ENCODE peak calls at places on chromosomes 7 and 10, in seven cellular contexts. U is HFF-Myc, E is IMR-90, J is tibial nerve, K is A549, B is WERI-Rb-1, G is choroid plexus epithelial cell. S is an unnamed sample.

GRCh38 chr7:30309842-30310435 is 25.5 kb downstream of the ZNRF2 start:
- DNase-seq in U (no peak), E (no peak), J (no peak), K (no peak), B (no peak), G (no peak), S (no peak)

GRCh38 chr7:23335141-23335540 is 36.0 kb downstream of the MALSU1 start:
- DNase-seq in U (no peak), E (no peak), J (no peak), K (no peak), B (no peak), G (no peak), S (no peak)

GRCh38 chr10:52400564-52400963 is 86.5 kb downstream of the DKK1 start:
- DNase-seq in U (no peak), E (peak; percentile 50), J (no peak), K (no peak), B (no peak), G (peak; percentile 76), S (no peak)

GRCh38 chr10:29524294-29524693 is 110.5 kb downstream of the SVIL start:
- DNase-seq in U (no peak), E (no peak), J (no peak), K (no peak), B (no peak), G (no peak), S (no peak)

GRCh38 chr7:43619213-43620012 is 36.5 kb downstream of the STK17A start:
- DNase-seq in U (no peak), E (peak; percentile 31), J (no peak), K (no peak), B (no peak), G (no peak), S (no peak)

GRCh38 chr7:16034353-16034752 is 347.9 kb upstream of the MEOX2 start:
- DNase-seq in U (peak; percentile 40), E (peak; percentile 74), J (no peak), K (no peak), B (no peak), G (no peak), S (no peak)

GRCh38 chr10:124996854-124997215 is 54.9 kb downstream of the ZRANB1 start:
- DNase-seq in U (no peak), E (no peak), J (no peak), K (no peak), B (no peak), G (no peak), S (no peak)

GRCh38 chr7:21542891-21543527 is at the start of gene DNAH11:
- DNase-seq in U (no peak), E (no peak), J (no peak), K (peak; percentile 40), B (peak; percentile 30), G (peak; percentile 28), S (no peak)

GRCh38 chr7:95549818-95550529 is 46.3 kb downstream of the PDK4 start:
- DNase-seq in U (peak; percentile 53), E (peak; percentile 74), J (peak; percentile 94), K (peak; percentile 74), B (peak; percentile 16), G (peak; percentile 99), S (peak; percentile 10)

GRCh38 chr7:139916717-139917395 is 87.8 kb downstream of the TBXAS1 start:
- DNase-seq in U (no peak), E (no peak), J (no peak), K (no peak), B (no peak), G (no peak), S (no peak)

GRCh38 chr10:90935581-90936292 is 14.8 kb upstream of the ANKRD1 start:
- DNase-seq in U (no peak), E (peak; percentile 19), J (no peak), K (no peak), B (no peak), G (no peak), S (no peak)

GRCh38 chr10:87842776-87843497 is 20.4 kb downstream of the KLLN start:
- DNase-seq in U (peak; percentile 80), E (peak; percentile 84), J (no peak), K (no peak), B (no peak), G (peak; percentile 91), S (no peak)

GRCh38 chr7:36906956-36907355 is 182.7 kb upstream of the AOAH start:
- DNase-seq in U (no peak), E (no peak), J (no peak), K (no peak), B (no peak), G (no peak), S (no peak)

GRCh38 chr7:46383605-46384004 is 462.5 kb upstream of the IGFBP3 start:
- DNase-seq in U (no peak), E (peak; percentile 58), J (no peak), K (no peak), B (no peak), G (peak; percentile 84), S (peak; percentile 4)

GRCh38 chr7:20310963-20311742 is 19.5 kb upstream of the ITGB8 start:
- DNase-seq in U (no peak), E (peak; percentile 67), J (no peak), K (no peak), B (no peak), G (peak; percentile 82), S (no peak)

GRCh38 chr7:27192546-27193334 is 7.2 kb downstream of the HOXA13 start:
- DNase-seq in U (no peak), E (no peak), J (peak; percentile 21), K (no peak), B (no peak), G (no peak), S (no peak)

GRCh38 chr7:127514499-127514898 is 70.9 kb downstream of the GCC1 start:
- DNase-seq in U (peak; percentile 15), E (peak; percentile 39), J (no peak), K (peak; percentile 31), B (peak; percentile 10), G (peak; percentile 72), S (peak; percentile 5)

GRCh38 chr7:15015545-15016314 is 113.2 kb upstream of the DGKB start:
- DNase-seq in U (peak; percentile 40), E (peak; percentile 49), J (no peak), K (peak; percentile 26), B (peak; percentile 48), G (peak; percentile 88), S (peak; percentile 21)

DNA sequence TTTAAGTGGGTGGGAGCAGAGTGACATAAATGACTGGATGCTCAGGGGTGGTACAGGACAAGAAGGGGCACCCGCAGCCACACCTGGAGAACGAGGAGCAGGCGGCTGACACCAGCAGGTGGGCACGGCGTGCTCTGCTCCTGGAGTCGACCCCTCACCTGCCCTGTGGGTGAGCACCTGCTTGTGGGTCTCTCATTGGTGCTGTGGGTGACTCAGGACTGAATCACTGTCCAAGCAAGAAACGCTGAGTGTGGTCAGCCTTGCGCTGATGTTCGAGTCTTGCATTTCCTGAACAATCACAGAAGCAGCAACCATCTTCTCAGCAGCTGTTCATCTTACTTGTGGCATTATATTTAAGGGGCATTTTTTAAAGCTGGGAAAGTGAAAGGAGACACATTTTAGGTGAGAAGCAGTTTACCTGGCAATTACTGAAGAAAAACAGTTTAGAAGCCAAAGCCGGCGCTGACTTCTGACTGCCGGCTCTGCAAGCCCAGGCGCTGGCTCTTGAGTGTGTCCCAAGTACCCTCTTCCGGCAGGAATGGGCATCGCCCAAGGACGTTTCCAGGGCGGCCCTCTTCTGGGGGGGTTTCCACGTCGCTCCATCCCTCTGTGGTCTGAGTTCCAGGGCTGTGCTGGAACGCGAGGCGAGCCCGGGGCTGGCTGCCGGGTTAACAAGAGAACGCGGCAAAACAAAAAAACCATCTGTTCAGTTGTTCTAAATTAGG is 145.2 kb upstream of the PFKP start:
- DNase-seq in U (no peak), E (peak; percentile 65), J (no peak), K (peak; percentile 55), B (no peak), G (peak; percentile 4), S (no peak)
- H3K4me3 ChIP-seq in U (no peak overlapping the region), E (no peak overlapping the region), J (no peak overlapping the region), K (peak overlapping the region; percentile 8), B (no peak overlapping the region), G (no peak overlapping the region), S (no peak overlapping the region)

DNA sequence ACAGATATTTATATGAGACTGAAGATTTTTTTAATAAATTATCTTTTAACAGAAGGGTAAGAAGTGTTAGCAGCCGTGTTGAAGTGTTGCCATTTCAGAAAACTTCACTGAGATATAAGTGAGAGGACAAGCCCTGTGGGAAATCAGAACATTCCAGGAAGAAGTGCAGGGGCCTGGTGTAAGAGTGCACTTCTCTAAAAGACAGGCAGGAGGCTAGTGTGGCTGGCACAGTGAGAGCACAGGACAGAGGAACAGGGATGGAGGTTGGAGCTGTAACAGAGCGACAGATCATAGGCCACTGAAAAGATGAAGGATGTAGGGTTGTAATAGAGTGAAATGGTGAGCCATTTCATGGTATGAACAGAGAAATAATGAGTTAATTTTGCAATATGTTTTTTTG is 608.9 kb downstream of the SORCS1 start:
- DNase-seq in U (no peak), E (peak; percentile 8), J (no peak), K (no peak), B (no peak), G (peak; percentile 47), S (no peak)
- TF ChIP-seq CTCF in U (no peak), E (no peak), J (no peak), K (no peak), B (no peak), G (peak; percentile 53), S (no peak)

GRCh38 chr10:16519908-16520861 is 1.5 kb downstream of the C1QL3 start:
- DNase-seq in U (no peak), E (no peak), J (no peak), K (no peak), B (no peak), G (no peak), S (no peak)
- H3K4me3 ChIP-seq in U (peak overlapping the region; percentile 30), E (no peak overlapping the region), J (peak overlapping the region; percentile 28), K (no peak overlapping the region), B (peak overlapping the region; percentile 48), G (peak overlapping the region; percentile 5), S (no peak overlapping the region)

GRCh38 chr10:132359305-132360040 is 27.5 kb downstream of the LRRC27 start:
- DNase-seq in U (no peak), E (no peak), J (no peak), K (no peak), B (peak; percentile 30), G (no peak), S (no peak)

GRCh38 chr10:132361581-132362101 is 29.6 kb downstream of the LRRC27 start:
- DNase-seq in U (no peak), E (no peak), J (no peak), K (no peak), B (no peak), G (no peak), S (no peak)

GRCh38 chr10:132363376-132363775 is 31.4 kb downstream of the LRRC27 start:
- DNase-seq in U (no peak), E (no peak), J (no peak), K (no peak), B (no peak), G (no peak), S (no peak)

GRCh38 chr10:132362151-132362611 is 30.2 kb downstream of the LRRC27 start:
- DNase-seq in U (no peak), E (no peak), J (no peak), K (no peak), B (no peak), G (no peak), S (no peak)

DNA sequence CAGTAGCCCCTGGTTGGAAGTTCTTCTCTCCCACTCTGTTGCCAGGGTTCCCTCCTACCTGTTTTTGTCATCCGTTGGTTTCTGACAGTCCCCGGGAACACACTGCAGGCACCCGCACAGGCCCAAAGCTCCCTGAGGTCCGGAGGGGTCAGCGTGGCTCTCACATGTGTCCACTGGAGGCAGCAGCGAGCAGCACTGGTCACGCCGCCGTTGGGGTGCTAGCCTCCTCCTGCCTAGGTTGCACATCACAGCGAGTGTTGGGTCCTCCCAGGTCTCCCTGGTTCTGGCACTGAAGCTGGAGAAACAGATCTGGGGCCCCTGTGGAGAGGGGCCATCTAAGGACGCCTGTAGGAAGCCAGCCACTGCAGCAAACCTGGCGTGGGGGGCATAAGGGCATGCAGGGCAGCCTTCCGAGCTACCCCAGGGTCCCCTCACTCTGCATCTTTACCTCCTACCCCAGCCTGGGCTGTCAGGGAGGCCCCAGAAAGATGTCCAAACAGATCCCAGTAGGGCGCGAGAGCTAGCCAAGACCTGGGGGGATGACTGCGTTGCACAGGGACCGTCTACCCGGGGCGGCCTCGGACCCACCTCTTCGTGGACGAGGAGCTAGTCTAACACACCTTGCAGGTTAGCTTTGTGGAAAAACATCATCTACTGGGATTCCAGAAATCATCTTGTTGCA is 28.9 kb downstream of the LRRC27 start:
- DNase-seq in U (no peak), E (no peak), J (no peak), K (peak; percentile 44), B (peak; percentile 55), G (no peak), S (no peak)
- TF ChIP-seq CTCF in U (peak; percentile 75), E (peak; percentile 33), J (peak; percentile 42), K (peak; percentile 51), B (peak; percentile 95), G (peak; percentile 59), S (peak; percentile 64)